ENCODE peak calls at places on chromosome 2, in nine cellular contexts. V, I, Y, M, C, R, P, G and X are unnamed samples.
A peak's percentile ranks its signal among the peaks of the same experiment; 100 is the strongest.

GRCh38 chr2:105554235-105554634 is 155.4 kb upstream of the FHL2 start:
- DNase-seq in R (no peak), C (no peak), I (no peak), V (no peak), M (no peak), P (no peak), Y (no peak), G (no peak), X (no peak)

GRCh38 chr2:239526038-239526437 is 125.2 kb upstream of the HDAC4 start:
- DNase-seq in Y (no peak), M (no peak), V (no peak), R (no peak), C (no peak), I (no peak), P (no peak), G (no peak), X (no peak)

GRCh38 chr2:226578879-226579278 is 220.7 kb downstream of the IRS1 start:
- DNase-seq in M (no peak), I (no peak), P (peak; percentile 44), C (no peak), V (no peak), R (peak; percentile 15), G (peak; percentile 73), Y (no peak), X (no peak)

GRCh38 chr2:45273412-45274189 is 264.3 kb upstream of the SIX2 start:
- DNase-seq in I (no peak), C (no peak), Y (no peak), V (peak; percentile 42), M (no peak), P (no peak), R (no peak), G (no peak), X (no peak)

GRCh38 chr2:190792956-190793888 is 87.4 kb upstream of the GLS start:
- DNase-seq in R (no peak), G (peak; percentile 72), Y (no peak), I (no peak), P (no peak), M (no peak), V (no peak), C (no peak), X (no peak)

GRCh38 chr2:85862426-85862825 is 26.4 kb downstream of the ST3GAL5 start:
- DNase-seq in I (no peak), R (no peak), P (no peak), C (peak; percentile 53), V (no peak), M (peak; percentile 77), Y (no peak), G (no peak), X (no peak)

GRCh38 chr2:94956797-94957391 is 68.6 kb upstream of the MAL start:
- DNase-seq in G (no peak), Y (no peak), V (no peak), I (no peak), R (no peak), M (peak; percentile 7), C (no peak), P (peak; percentile 19), X (peak; percentile 39)

GRCh38 chr2:171957061-171957460 is 34.8 kb downstream of the HAT1 start:
- DNase-seq in I (no peak), Y (no peak), G (no peak), M (no peak), V (no peak), R (no peak), C (no peak), P (peak; percentile 14), X (no peak)

GRCh38 chr2:76940559-76940958 is 581.6 kb downstream of the LRRTM4 start:
- DNase-seq in V (no peak), P (no peak), Y (no peak), M (no peak), C (no peak), R (no peak), I (no peak), G (no peak), X (no peak)

GRCh38 chr2:171482877-171483276 is 39.4 kb upstream of the CYBRD1 start:
- DNase-seq in I (no peak), P (no peak), Y (no peak), G (no peak), M (no peak), R (peak; percentile 37), V (no peak), C (no peak), X (no peak)

GRCh38 chr2:176814740-176815367 is 397.7 kb upstream of the HNRNPA3 start:
- DNase-seq in V (peak; percentile 50), I (peak; percentile 8), C (no peak), G (no peak), Y (no peak), R (peak; percentile 0), M (peak; percentile 36), P (no peak), X (peak; percentile 49)

GRCh38 chr2:96760986-96761832 is 507 bp downstream of the CNNM4 start:
- DNase-seq in I (no peak), R (no peak), V (peak; percentile 37), C (no peak), P (no peak), G (no peak), Y (peak; percentile 47), M (peak; percentile 32), X (no peak)

GRCh38 chr2:182822733-182823132 is 43.7 kb downstream of the FRZB start:
- DNase-seq in M (no peak), C (no peak), Y (no peak), G (no peak), V (no peak), R (no peak), I (no peak), P (no peak), X (no peak)

GRCh38 chr2:48397846-48398245 is 132.1 kb upstream of the STON1 start:
- DNase-seq in R (no peak), P (no peak), I (no peak), C (no peak), Y (no peak), G (no peak), M (no peak), V (no peak), X (no peak)

GRCh38 chr2:36477315-36477714 is 120.7 kb downstream of the FEZ2 start:
- DNase-seq in M (no peak), Y (no peak), G (no peak), V (no peak), R (no peak), I (no peak), P (no peak), C (no peak), X (no peak)

GRCh38 chr2:85898881-85899280 is 10.1 kb upstream of the ST3GAL5 start:
- DNase-seq in P (no peak), R (no peak), C (no peak), M (no peak), G (no peak), V (no peak), Y (no peak), I (no peak), X (no peak)

GRCh38 chr2:13543550-13543949 is 826.8 kb downstream of the TRIB2 start:
- DNase-seq in V (no peak), M (no peak), I (no peak), C (no peak), P (no peak), G (no peak), Y (no peak), R (no peak), X (no peak)

GRCh38 chr2:1886405-1886992 is 142.2 kb upstream of the PXDN start:
- DNase-seq in I (no peak), P (peak; percentile 19), Y (peak; percentile 25), V (peak; percentile 88), G (no peak), R (no peak), M (peak; percentile 76), C (peak; percentile 39), X (peak; percentile 45)

DNA sequence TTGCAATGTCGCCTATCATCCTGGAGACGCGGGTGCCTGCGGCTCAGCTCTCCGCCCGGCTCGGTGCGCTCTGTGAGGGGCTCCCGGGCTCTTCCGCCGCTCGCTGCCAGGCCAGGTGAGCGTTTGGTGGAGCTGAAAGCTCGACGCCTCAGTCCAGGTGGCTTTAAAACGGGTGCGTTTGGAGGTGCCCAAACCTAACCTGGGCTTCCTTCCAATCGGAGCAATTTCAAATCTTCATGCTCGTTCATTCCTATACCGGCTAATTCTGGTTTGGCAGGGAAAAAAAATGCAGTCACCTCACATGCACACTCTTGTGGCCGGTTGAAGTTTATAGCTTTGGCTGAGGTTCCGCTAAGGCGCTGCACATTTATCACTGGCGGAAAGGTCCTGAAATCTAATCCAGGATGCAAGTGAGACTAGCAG is at the start of gene SLC16A14:
- DNase-seq in R (no peak), P (peak; percentile 55), Y (peak; percentile 24), V (peak; percentile 68), C (peak; percentile 49), I (peak; percentile 61), G (peak; percentile 37), M (peak; percentile 63), X (peak; percentile 20)
- TF ChIP-seq CTCF in R (peak; percentile 33), P (peak; percentile 41), Y (no peak), V (peak; percentile 33), C (peak; percentile 51), I (peak; percentile 50), G (peak; percentile 52), M (peak; percentile 46), X (peak; percentile 35)

DNA sequence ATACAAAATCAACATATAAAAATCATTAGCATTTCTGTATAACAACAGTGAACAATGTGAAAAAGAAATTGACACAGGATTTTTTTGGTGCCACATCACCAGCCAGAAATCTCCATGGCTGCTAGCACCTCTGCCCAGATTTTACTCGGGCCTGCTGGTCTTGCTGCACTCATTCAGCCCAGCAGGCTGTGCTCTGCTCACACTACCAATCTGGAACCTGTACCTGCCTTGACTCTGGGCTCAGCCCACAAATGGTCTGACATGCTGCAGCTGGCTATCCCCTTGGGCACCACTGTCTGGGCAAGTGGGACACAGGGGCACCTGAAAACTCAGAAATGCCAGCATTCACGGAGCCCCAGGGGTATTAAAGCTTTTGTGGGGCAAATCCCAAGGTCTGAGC is 392.5 kb upstream of the NRXN1 start:
- DNase-seq in G (no peak), P (no peak), R (no peak), M (no peak), Y (no peak), I (no peak), C (no peak), V (peak; percentile 8), X (no peak)
- TF ChIP-seq CTCF in G (no peak), P (no peak), R (no peak), M (no peak), Y (no peak), I (no peak), C (no peak), V (peak; percentile 15), X (no peak)

DNA sequence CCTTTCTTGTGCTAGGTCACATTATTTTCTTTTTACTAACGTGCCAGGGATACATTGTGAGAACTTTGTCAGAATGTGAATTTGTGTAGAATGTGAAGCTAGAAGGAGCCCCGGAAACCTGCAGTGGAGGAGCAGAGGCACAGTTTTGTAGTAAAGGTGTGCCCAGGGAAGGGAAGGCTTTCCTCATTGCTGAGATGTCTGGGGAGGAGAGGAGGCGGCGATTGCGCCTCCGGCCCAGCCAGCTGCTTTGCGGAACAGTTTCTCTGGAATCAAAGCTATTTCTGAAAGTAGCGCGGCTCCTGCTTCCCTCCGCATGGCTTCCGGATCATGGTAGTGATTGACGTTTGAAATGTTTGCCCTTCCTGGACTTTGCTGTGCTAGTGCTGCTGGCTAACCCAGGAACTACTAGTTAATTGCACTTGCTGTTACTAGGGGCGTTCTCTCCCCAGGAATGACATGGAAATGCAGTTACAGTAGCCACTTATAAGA is 83.1 kb upstream of the RBM44 start:
- DNase-seq in P (no peak), M (no peak), Y (no peak), G (no peak), V (peak; percentile 69), R (no peak), I (no peak), C (no peak), X (no peak)
- TF ChIP-seq CTCF in P (no peak), M (no peak), Y (no peak), G (no peak), V (no peak), R (no peak), I (no peak), C (no peak), X (no peak)

GRCh38 chr2:196360650-196361049 is 189.3 kb upstream of the STK17B start:
- DNase-seq in R (no peak), Y (no peak), P (no peak), V (no peak), M (no peak), I (no peak), C (no peak), G (no peak), X (no peak)
- TF ChIP-seq CTCF in R (no peak), Y (no peak), P (no peak), V (no peak), M (no peak), I (no peak), C (no peak), G (no peak), X (no peak)